ENCODE peak calls at places on chromosomes 6 and 20, in four cellular contexts. G is GM12878, N is HepG2, C is K562. X is an unnamed sample.

GRCh38 chr20:3800256-3800877 is 4.3 kb downstream of the CDC25B start:
- DNase-seq in C (no peak), G (no peak), N (no peak), X (no peak)

GRCh38 chr20:49573900-49574416 is 6.0 kb upstream of the PTGIS start:
- DNase-seq in N (no peak), G (no peak), C (no peak), X (no peak)

GRCh38 chr6:166556871-166557322 is 29.6 kb downstream of the RAMACL start:
- DNase-seq in N (no peak), G (no peak), C (no peak), X (no peak)

GRCh38 chr6:75098709-75099108 is 107.1 kb downstream of the COL12A1 start:
- DNase-seq in C (no peak), G (no peak), N (peak), X (peak)

GRCh38 chr6:106025655-106026054 is 60.5 kb upstream of the PRDM1 start:
- DNase-seq in N (no peak), G (no peak), C (no peak), X (no peak)

GRCh38 chr6:149990672-149991402 is 27.1 kb downstream of the ULBP1 start:
- DNase-seq in G (no peak), N (no peak), C (no peak), X (peak)

GRCh38 chr6:63493557-63493956 is 78.7 kb upstream of the LOC128125822 start:
- DNase-seq in N (no peak), C (no peak), G (no peak), X (no peak)

GRCh38 chr6:142821860-142822259 is 123.1 kb downstream of the HIVEP2 start:
- DNase-seq in N (no peak), G (no peak), C (no peak), X (no peak)

GRCh38 chr6:165562421-165563090 is 100.5 kb downstream of the PDE10A start:
- DNase-seq in N (no peak), C (no peak), G (no peak), X (no peak)

GRCh38 chr6:118284736-118285360 is 263.2 kb upstream of the PLN start:
- DNase-seq in N (no peak), C (no peak), G (no peak), X (no peak)

GRCh38 chr6:137754366-137754765 is 112.7 kb upstream of the TNFAIP3 start:
- DNase-seq in C (no peak), N (no peak), G (no peak), X (no peak)

GRCh38 chr6:88730602-88731001 is 232.8 kb downstream of the RNGTT start:
- DNase-seq in G (no peak), C (no peak), N (no peak), X (no peak)

GRCh38 chr20:32924781-32925180 is 66.1 kb downstream of the EFCAB8 start:
- DNase-seq in G (no peak), C (no peak), N (no peak), X (no peak)

GRCh38 chr6:26335631-26336323 is 29.2 kb upstream of the BTN3A2 start:
- DNase-seq in G (no peak), C (no peak), N (no peak), X (no peak)

GRCh38 chr6:113821445-113821844 is 35.7 kb upstream of the MARCKS start:
- DNase-seq in C (no peak), G (no peak), N (no peak), X (no peak)

GRCh38 chr20:40488401-40488800 is 200.6 kb downstream of the MAFB start:
- DNase-seq in N (no peak), C (no peak), G (no peak), X (no peak)

GRCh38 chr6:153989989-153990388 is 49.1 kb upstream of the OPRM1 start:
- DNase-seq in N (peak), G (no peak), C (no peak), X (no peak)

GRCh38 chr6:35737413-35738211 is 780 bp downstream of the ARMC12 start:
- DNase-seq in N (peak), C (peak), G (no peak), X (peak)

GRCh38 chr20:41089555-41089954 is 47.8 kb upstream of the PLCG1 start:
- DNase-seq in C (no peak), G (no peak), N (no peak), X (no peak)

GRCh38 chr20:20630551-20630950 is 81.9 kb downstream of the RALGAPA2 start:
- DNase-seq in G (no peak), N (no peak), C (no peak), X (no peak)

GRCh38 chr6:138571174-138571573 is 71.9 kb upstream of the NHSL1 start:
- DNase-seq in G (no peak), N (peak), C (no peak), X (no peak)

GRCh38 chr20:58094160-58094559 is 134.3 kb downstream of the ANKRD60 start:
- DNase-seq in G (no peak), N (no peak), C (no peak), X (no peak)

GRCh38 chr6:101716810-101717209 is 323.3 kb downstream of the GRIK2 start:
- DNase-seq in N (no peak), C (no peak), G (no peak), X (no peak)

GRCh38 chr20:5190444-5190843 is 63.6 kb downstream of the CDS2 start:
- DNase-seq in G (no peak), N (no peak), C (no peak), X (no peak)

GRCh38 chr6:30450908-30451818 is 38.1 kb upstream of the HLA-E start:
- DNase-seq in G (peak), C (no peak), N (peak), X (no peak)

GRCh38 chr6:88780714-88781389 is 182.6 kb downstream of the RNGTT start:
- DNase-seq in C (peak), N (peak), G (peak), X (peak)

GRCh38 chr6:30787954-30788353 is 43.6 kb upstream of the IER3 start:
- DNase-seq in G (no peak), N (peak), C (no peak), X (no peak)

GRCh38 chr6:30942338-30943060 is 1.7 kb downstream of the MUCL3 start:
- DNase-seq in N (peak), G (no peak), C (peak), X (peak)

GRCh38 chr6:80636689-80637088 is 530.2 kb downstream of the BCKDHB start:
- DNase-seq in N (no peak), G (no peak), C (no peak), X (no peak)

GRCh38 chr6:5657684-5658429 is 348.9 kb downstream of the NRN1 start:
- DNase-seq in N (no peak), G (no peak), C (no peak), X (no peak)

GRCh38 chr20:47272893-47273590 is 83.5 kb downstream of the ZMYND8 start:
- DNase-seq in C (peak), G (peak), N (peak), X (peak)

GRCh38 chr20:62658593-62659159 is 16.4 kb downstream of the SLCO4A1 start:
- DNase-seq in C (no peak), G (no peak), N (no peak), X (no peak)

GRCh38 chr6:145561095-145561820 is 174.1 kb downstream of the EPM2A start:
- DNase-seq in C (no peak), N (no peak), G (no peak), X (no peak)

GRCh38 chr6:145562771-145563615 is 172.3 kb downstream of the EPM2A start:
- DNase-seq in G (no peak), N (no peak), C (no peak), X (no peak)

GRCh38 chr6:145559836-145560235 is 175.5 kb downstream of the EPM2A start:
- DNase-seq in N (no peak), G (no peak), C (no peak), X (no peak)

GRCh38 chr6:145557474-145557873 is 177.8 kb downstream of the EPM2A start:
- DNase-seq in C (no peak), G (no peak), N (no peak), X (no peak)
- TF ChIP-seq BHLHE40 in C (no peak), G (no peak), N (no peak), X (no peak)

GRCh38 chr6:141488466-141488865 is 644.3 kb upstream of the GJE1 start:
- DNase-seq in G (no peak), N (no peak), C (no peak), X (no peak)
- TF ChIP-seq TARDBP in G (no peak), N (no peak), C (no peak), X (no peak)

GRCh38 chr20:53210041-53210440 is 237.9 kb downstream of the TSHZ2 start:
- DNase-seq in G (no peak), N (no peak), C (no peak), X (no peak)

GRCh38 chr20:53214392-53214791 is 242.2 kb downstream of the TSHZ2 start:
- DNase-seq in C (no peak), N (no peak), G (no peak), X (no peak)

GRCh38 chr20:53212018-53212417 is 239.9 kb downstream of the TSHZ2 start:
- DNase-seq in G (no peak), C (no peak), N (no peak), X (no peak)

GRCh38 chr20:53208110-53208908 is 236.2 kb downstream of the TSHZ2 start:
- DNase-seq in C (peak), N (no peak), G (no peak), X (peak)

DNA sequence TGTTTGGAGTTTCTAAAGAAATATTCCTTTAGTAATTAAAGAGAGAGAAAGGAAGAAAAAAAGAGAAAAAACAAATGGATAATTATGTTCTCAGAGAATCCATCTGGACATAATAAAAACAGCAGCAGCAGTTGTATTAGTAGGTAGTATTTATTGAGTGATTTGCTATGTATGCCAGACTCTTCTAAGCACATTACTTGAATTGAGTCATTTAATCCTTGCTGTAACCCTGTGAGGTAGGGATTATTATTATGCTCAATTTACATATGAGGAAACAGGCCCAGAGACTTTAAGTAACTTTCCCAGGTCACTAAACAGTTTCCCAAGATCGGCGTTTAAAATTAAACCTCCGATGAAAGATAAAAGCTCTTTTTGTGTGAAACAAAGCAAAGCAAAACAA is 238.8 kb downstream of the TSHZ2 start:
- DNase-seq in G (no peak), N (no peak), C (no peak), X (no peak)
- TF ChIP-seq BHLHE40 in G (no peak), N (no peak), C (no peak), X (no peak)

DNA sequence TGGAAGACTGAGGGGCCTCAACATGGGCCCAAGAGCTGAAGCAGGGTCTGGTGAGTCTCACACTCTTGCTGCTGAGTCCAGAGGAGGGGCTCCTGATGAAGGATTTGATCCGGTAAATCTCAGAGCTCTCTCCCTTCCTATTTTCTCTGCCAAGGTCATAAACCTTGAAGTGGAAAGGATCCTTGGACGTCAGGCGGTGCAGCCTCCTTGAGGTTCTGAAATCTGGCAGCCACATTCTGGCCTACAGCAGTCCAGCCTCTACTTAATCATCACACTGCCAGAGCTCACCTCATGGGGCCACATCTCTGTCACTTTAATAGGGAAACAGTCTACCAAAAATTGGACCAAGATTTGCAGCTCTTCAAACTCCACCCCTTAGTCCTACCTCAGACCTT is 24.0 kb downstream of the ACSS1 start:
- DNase-seq in G (no peak), C (no peak), N (no peak), X (no peak)
- TF ChIP-seq TARDBP in G (no peak), C (no peak), N (no peak), X (no peak)

DNA sequence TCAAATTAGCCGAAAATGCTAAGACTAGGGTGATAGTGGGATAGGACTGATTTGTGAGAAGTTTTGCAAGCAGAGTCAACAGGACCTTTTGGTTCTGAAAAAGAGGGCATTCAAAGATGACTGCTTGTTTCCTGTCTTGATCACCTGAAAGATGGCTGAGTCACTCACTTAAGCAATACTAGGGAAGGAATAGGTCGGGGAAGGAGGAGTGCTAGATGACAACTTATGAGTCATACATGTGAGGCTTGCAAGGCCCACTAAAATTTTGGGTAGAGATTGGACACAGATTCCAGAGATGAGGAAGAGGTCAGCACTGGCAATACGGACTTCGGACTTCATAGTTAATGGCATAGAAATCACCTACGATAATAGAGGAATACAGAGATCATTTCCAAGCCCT is 89.2 kb downstream of the FAM83B start:
- DNase-seq in G (no peak), N (no peak), C (no peak), X (no peak)
- TF ChIP-seq BHLHE40 in G (no peak), N (no peak), C (no peak), X (no peak)

GRCh38 chr6:167988945-167989841 is 8.3 kb upstream of the KIF25 start:
- DNase-seq in N (no peak), C (no peak), G (no peak), X (no peak)

GRCh38 chr6:167993169-167993568 is 4.3 kb upstream of the KIF25 start:
- DNase-seq in N (no peak), G (no peak), C (no peak), X (no peak)

GRCh38 chr6:167987396-167987795 is 10.1 kb upstream of the KIF25 start:
- DNase-seq in N (no peak), C (no peak), G (no peak), X (no peak)

GRCh38 chr6:167987811-167988495 is 9.5 kb upstream of the KIF25 start:
- DNase-seq in C (no peak), N (no peak), G (no peak), X (no peak)

DNA sequence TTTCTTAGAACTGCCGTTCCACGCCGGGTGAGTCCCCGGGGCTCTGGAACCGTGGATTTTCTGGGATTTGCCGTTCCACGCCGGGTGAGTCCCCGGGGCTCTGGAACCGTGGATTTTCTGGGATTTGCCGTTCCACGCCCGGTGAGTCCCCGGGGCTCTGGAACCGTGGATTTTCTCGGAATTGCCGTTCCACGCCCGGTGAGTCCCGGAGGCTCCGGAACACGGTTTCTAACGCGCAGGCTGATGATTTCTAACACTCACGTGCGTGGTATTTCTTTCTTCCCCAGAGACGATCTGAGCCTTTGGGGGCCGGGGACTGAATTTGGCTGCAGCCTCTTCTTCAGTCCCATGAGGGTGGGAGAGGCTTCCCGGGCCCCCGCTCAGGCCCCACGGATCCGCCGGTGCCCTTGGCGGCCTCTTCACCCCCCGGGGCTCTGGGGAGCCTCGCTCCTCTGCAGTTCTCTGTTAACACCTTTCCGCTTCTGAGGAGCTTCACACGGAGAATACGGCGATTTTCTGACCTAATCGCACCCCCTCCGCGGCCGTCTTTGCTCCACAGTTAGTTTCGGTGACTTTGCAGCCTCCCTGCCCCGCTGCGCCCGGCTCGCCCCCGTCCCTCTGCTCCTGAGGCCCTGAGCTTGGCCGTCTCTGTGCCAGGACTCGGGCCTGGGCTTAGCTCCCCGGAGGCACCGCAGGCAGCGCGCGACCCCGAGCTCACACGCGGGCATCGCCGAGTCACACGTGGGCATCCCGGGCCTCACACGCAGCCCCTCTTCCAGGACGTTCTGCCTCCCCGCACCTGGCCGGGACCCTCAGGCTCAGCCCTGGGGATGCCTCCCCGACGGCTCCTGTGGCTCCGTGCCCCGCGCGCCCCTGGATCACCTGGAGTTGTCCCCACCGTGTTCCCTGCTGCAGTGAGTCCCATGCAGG is 7.2 kb upstream of the KIF25 start:
- DNase-seq in C (no peak), N (no peak), G (no peak), X (no peak)
- TF ChIP-seq TARDBP in C (no peak), N (no peak), G (no peak), X (no peak)

DNA sequence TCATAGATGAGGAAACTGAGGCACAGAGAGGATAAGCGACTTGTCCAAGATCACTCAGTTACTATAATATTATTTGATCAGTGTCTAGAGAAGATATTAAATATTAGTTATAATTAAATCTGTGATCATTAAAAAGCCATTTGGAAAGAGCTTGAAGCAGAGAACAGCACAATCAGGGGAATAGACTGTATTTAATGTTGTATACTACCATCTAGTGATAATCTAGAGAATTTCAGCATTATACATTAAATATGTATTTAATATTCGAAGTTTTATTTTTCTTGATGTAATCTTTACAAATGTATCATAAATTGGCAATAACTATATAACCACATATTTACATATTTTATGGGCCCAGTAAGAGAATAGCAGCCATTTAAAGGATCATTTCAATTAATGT is 20.2 kb upstream of the MTCL3 start:
- DNase-seq in C (no peak), G (no peak), N (no peak), X (no peak)
- TF ChIP-seq BHLHE40 in C (no peak), G (no peak), N (no peak), X (no peak)